ENCODE peak calls at places on chromosome 20, in eight cellular contexts. E is small intestine, T is testis, W is endodermal cell, J is uterus, O is kidney, G is SJSA1, M is left ventricle myocardium inferior. N is an unnamed sample. For H3K4me1, the result is how much of the 10 kb centered on the place peaks cover.

GRCh38 chr20:57544838-57545564 is 15.9 kb upstream of the PCK1 start:
- DNase-seq in G (no peak), E (peak), M (no peak), T (no peak), W (no peak), O (no peak), J (no peak), N (no peak)

GRCh38 chr20:60695223-60695622 is 556.8 kb upstream of the CDH4 start:
- DNase-seq in G (no peak), E (no peak), J (no peak), W (no peak), O (no peak), T (no peak), M (no peak), N (no peak)

GRCh38 chr20:8633366-8633765 is 435.5 kb upstream of the PLCB4 start:
- DNase-seq in M (no peak), O (no peak), J (no peak), G (no peak), W (no peak), E (no peak), T (no peak), N (no peak)

GRCh38 chr20:18428490-18429173 is 38.2 kb downstream of the DZANK1 start:
- DNase-seq in M (peak), T (no peak), W (no peak), J (no peak), G (no peak), O (peak), E (peak), N (no peak)

GRCh38 chr20:24470782-24471582 is 1.6 kb downstream of the SYNDIG1 start:
- DNase-seq in M (no peak), E (no peak), J (no peak), T (no peak), O (no peak), G (no peak), W (peak), N (no peak)

GRCh38 chr20:46264391-46265266 is 43.7 kb downstream of the CDH22 start:
- DNase-seq in W (no peak), O (no peak), T (no peak), J (no peak), G (no peak), E (no peak), M (no peak), N (no peak)

GRCh38 chr20:25539742-25540201 is 45.6 kb downstream of the NINL start:
- DNase-seq in O (no peak), J (no peak), E (no peak), M (no peak), T (no peak), G (no peak), W (no peak), N (no peak)

GRCh38 chr20:22921595-22922421 is 113.3 kb upstream of the SSTR4 start:
- DNase-seq in M (no peak), T (no peak), W (no peak), G (peak), O (peak), E (no peak), J (no peak), N (no peak)

GRCh38 chr20:33731693-33732165 is at the start of gene ZNF341:
- DNase-seq in G (peak), O (peak), E (no peak), M (peak), T (peak), J (peak), W (peak), N (peak)

GRCh38 chr20:42152570-42152969 is 534.4 kb upstream of the CHD6 start:
- DNase-seq in W (no peak), O (no peak), E (no peak), M (no peak), J (no peak), G (no peak), T (peak), N (no peak)

GRCh38 chr20:13098720-13099355 is 90.1 kb downstream of the SPTLC3 start:
- DNase-seq in T (no peak), O (no peak), E (peak), M (no peak), G (no peak), J (no peak), W (no peak), N (no peak)

GRCh38 chr20:7269452-7269851 is 502.0 kb downstream of the BMP2 start:
- DNase-seq in M (no peak), E (no peak), O (no peak), T (no peak), W (no peak), G (no peak), J (no peak), N (no peak)

GRCh38 chr20:34365765-34366213 is 2.7 kb downstream of the ITCH start:
- DNase-seq in W (no peak), J (no peak), T (no peak), G (no peak), O (no peak), E (no peak), M (no peak), N (no peak)

GRCh38 chr20:58479666-58480454 is 35.3 kb downstream of the APCDD1L start:
- DNase-seq in T (no peak), E (no peak), W (peak), M (peak), J (no peak), O (no peak), G (no peak), N (no peak)

GRCh38 chr20:10006461-10006860 is 28.3 kb upstream of the ANKEF1 start:
- DNase-seq in O (no peak), T (no peak), M (no peak), W (no peak), J (no peak), G (no peak), E (no peak), N (no peak)

DNA sequence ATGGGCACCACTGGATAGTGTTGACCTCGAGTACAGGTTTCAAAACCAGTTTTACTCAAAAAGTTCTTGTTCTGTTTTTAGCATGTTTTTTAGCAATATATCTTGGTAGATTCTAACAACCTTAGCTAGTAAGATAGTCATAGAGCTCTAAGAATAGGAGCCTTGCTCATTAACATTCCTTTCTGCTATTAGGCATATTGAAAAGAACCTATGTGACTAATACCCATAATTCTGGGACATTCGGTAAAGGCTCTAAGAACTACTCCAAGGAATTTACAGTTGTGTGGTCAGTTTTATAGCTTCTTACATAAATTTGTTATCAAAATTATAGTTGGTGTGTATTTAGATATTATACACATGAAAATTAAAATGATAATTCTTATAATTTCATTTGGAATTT is 11.6 kb downstream of the SLC9A8 start:
- DNase-seq in T (no peak), G (no peak), W (no peak), O (no peak), M (no peak), E (no peak), J (no peak), N (no peak)
- H3K27ac ChIP-seq in T (no peak), G (no peak), W (no peak), O (peak), M (no peak), E (peak), J (no peak), N (peak)

DNA sequence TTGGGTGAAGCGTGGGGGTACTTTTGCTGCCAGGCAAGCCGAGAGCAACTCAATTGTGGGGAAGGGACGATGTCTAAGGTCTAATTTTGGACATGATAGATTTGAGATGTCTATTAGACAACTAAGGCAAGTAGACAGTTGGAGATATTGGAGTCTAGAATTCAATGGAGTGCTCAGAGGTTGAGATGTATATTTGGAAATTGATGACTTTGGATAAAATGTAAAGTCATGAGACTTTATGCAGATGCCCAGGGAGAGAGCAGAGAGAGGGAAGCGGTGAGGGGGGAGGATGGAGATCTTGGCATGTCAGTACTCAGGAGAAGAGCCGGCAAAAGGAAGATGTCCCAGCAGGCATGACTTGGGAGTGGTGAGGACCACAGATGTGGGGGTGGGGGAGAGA is 6.9 kb downstream of the MYLK2 start:
- DNase-seq in J (no peak), E (no peak), W (no peak), T (no peak), O (peak), G (no peak), M (no peak), N (no peak)
- H3K4me3 ChIP-seq in J (no peak), E (no peak), W (no peak), T (no peak), O (no peak), G (no peak), M (no peak), N (no peak)

GRCh38 chr20:427849-428657 is 20.0 kb downstream of the RBCK1 start:
- DNase-seq in M (no peak), E (no peak), T (no peak), W (no peak), G (no peak), O (no peak), J (no peak), N (no peak)
- H3K4me1 ChIP-seq in M (under half), E (under half), T (under half), W (under half), G (under half), O (under half), J (under half), N (under half)

DNA sequence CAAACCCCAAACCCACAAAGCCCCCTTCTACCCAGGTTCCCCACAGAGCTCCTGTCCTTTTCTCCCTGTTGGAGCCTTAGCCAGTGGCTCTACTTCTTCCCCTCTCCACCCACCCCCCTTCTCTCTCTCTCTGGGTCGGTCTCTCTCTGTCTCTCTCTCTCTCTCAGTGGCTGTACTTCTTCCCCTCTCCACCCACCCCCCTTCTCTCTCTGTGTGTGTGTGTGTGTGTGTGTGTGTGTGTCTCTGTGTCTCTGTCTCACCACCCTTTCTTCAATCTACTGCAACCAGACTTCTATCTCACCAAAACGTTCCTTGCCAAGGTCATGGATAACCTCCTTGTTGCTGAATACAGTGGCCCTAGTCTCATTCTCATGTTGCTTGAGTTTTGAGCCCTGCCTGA is 8.7 kb upstream of the OSER1 start:
- DNase-seq in T (peak), J (no peak), E (no peak), G (no peak), W (no peak), O (no peak), M (no peak), N (peak)
- H3K27ac ChIP-seq in T (peak), J (no peak), E (no peak), G (no peak), W (no peak), O (no peak), M (peak), N (peak)

GRCh38 chr20:63177785-63178444 is 38.0 kb downstream of the YTHDF1 start:
- DNase-seq in T (no peak), W (peak), O (peak), J (no peak), M (no peak), E (no peak), G (no peak), N (no peak)
- H3K4me3 ChIP-seq in T (peak), W (no peak), O (no peak), J (no peak), M (peak), E (no peak), G (no peak), N (no peak)

GRCh38 chr20:64055396-64055892 is 6.0 kb upstream of the SOX18 start:
- DNase-seq in W (no peak), G (no peak), M (no peak), O (no peak), J (no peak), T (no peak), E (no peak), N (no peak)
- H3K4me1 ChIP-seq in W (under half), G (half or more), M (half or more), O (under half), J (under half), T (under half), E (under half), N (under half)

GRCh38 chr20:44594730-44595129 is 12.4 kb downstream of the PKIG start:
- DNase-seq in E (no peak), W (no peak), J (no peak), G (peak), T (no peak), M (peak), O (no peak), N (no peak)
- H3K27ac ChIP-seq in E (no peak), W (no peak), J (peak), G (no peak), T (no peak), M (peak), O (no peak), N (no peak)

N was measured in naive thymus-derived CD4-positive, alpha-beta T cell.